ENCODE peak calls at places on chromosomes 2 and 18, in five cellular contexts. C is naive thymus-derived CD4-positive, alpha-beta T cell; A is psoas muscle; O is testis; F is ascending aorta. S is an unnamed sample.

GRCh38 chr2:45435316-45435715 is 175.8 kb downstream of the SRBD1 start:
- DNase-seq in C (no peak), F (no peak), A (no peak), O (no peak), S (no peak)

GRCh38 chr18:22789600-22789999 is 143.5 kb upstream of the RBBP8 start:
- DNase-seq in A (no peak), F (no peak), C (no peak), O (no peak), S (no peak)

GRCh38 chr2:72139471-72139870 is 8.2 kb downstream of the CYP26B1 start:
- DNase-seq in F (no peak), C (no peak), A (no peak), O (no peak), S (no peak)

GRCh38 chr2:172021955-172022354 is 22.2 kb downstream of the METAP1D start:
- DNase-seq in A (no peak), C (no peak), F (no peak), O (no peak), S (no peak)

GRCh38 chr18:69787825-69788547 is 159.7 kb downstream of the CD226 start:
- DNase-seq in F (no peak), O (no peak), A (no peak), C (no peak), S (no peak)

GRCh38 chr2:20050104-20050711 is 1.2 kb downstream of the LAPTM4A start:
- DNase-seq in O (peak; percentile 66), C (peak; percentile 59), F (no peak), A (no peak), S (peak; percentile 18)

GRCh38 chr18:14965553-14965952 is 217.6 kb downstream of the ANKRD30B start:
- DNase-seq in F (no peak), C (no peak), O (no peak), A (no peak), S (no peak)

GRCh38 chr18:44803019-44803650 is 122.4 kb downstream of the SETBP1 start:
- DNase-seq in F (no peak), O (peak; percentile 83), A (peak; percentile 62), C (no peak), S (peak; percentile 8)

GRCh38 chr18:59617468-59617932 is 79.7 kb downstream of the CCBE1 start:
- DNase-seq in C (no peak), O (no peak), A (no peak), F (no peak), S (peak; percentile 29)

GRCh38 chr2:119463136-119463535 is 31.5 kb downstream of the TMEM37 start:
- DNase-seq in F (no peak), C (no peak), A (no peak), O (no peak), S (no peak)

GRCh38 chr2:63850204-63850571 is 8.5 kb downstream of the UGP2 start:
- DNase-seq in F (no peak), C (no peak), A (no peak), O (no peak), S (no peak)
- H3K4me1 ChIP-seq in F (no peaks in the 10 kb centered on the region), C (peaks cover 21% of the 10 kb centered on the region), A (peaks cover 91% of the 10 kb centered on the region), O (peaks cover 13% of the 10 kb centered on the region), S (peaks cover 14% of the 10 kb centered on the region)

DNA sequence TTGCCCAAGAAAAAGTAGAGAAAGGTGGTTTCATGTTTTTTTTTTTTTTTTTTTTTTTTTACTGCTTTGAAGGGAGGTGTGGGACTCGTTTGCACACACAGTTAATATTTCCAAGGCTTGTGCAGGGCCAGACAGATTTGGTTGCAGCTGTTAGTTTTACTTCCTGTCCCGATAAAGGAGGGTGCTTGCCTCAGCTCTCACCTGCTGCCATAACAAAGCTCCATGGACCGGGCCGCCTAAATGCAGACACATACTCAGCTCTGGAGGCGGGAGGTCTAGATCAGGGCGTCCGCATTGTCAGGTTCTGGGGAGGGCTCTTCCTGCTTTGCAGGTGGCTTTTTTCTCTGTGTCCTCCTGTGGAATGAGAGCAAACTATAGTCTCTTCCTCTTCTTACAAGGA is 69.9 kb downstream of the ODC1 start:
- DNase-seq in F (no peak), O (no peak), C (peak; percentile 38), A (no peak), S (no peak)
- H3K4me3 ChIP-seq in F (no peak overlapping the region), O (no peak overlapping the region), C (peak overlapping the region; percentile 9), A (no peak overlapping the region), S (no peak overlapping the region)

GRCh38 chr2:191533693-191534175 is 144.2 kb upstream of the NABP1 start:
- DNase-seq in F (no peak), C (no peak), A (no peak), O (no peak), S (no peak)
- H3K4me1 ChIP-seq in F (no peaks in the 10 kb centered on the region), C (no peaks in the 10 kb centered on the region), A (no peaks in the 10 kb centered on the region), O (no peaks in the 10 kb centered on the region), S (no peaks in the 10 kb centered on the region)

GRCh38 chr2:62412347-62412742 is 93.7 kb downstream of the TMEM17 start:
- DNase-seq in C (peak; percentile 8), F (no peak), O (no peak), A (no peak), S (no peak)

GRCh38 chr2:62413116-62413663 is 92.8 kb downstream of the TMEM17 start:
- DNase-seq in O (no peak), C (no peak), A (no peak), F (no peak), S (no peak)

GRCh38 chr2:62415518-62415917 is 90.5 kb downstream of the TMEM17 start:
- DNase-seq in F (no peak), C (no peak), O (no peak), A (no peak), S (no peak)

GRCh38 chr2:62410926-62411456 is 95.0 kb downstream of the TMEM17 start:
- DNase-seq in O (no peak), C (no peak), A (no peak), F (no peak), S (peak; percentile 28)

GRCh38 chr2:62415019-62415431 is 91.0 kb downstream of the TMEM17 start:
- DNase-seq in A (no peak), O (no peak), F (no peak), C (no peak), S (no peak)
- H3K4me3 ChIP-seq in A (no peak overlapping the region), O (no peak overlapping the region), F (no peak overlapping the region), C (no peak overlapping the region), S (no peak overlapping the region)

DNA sequence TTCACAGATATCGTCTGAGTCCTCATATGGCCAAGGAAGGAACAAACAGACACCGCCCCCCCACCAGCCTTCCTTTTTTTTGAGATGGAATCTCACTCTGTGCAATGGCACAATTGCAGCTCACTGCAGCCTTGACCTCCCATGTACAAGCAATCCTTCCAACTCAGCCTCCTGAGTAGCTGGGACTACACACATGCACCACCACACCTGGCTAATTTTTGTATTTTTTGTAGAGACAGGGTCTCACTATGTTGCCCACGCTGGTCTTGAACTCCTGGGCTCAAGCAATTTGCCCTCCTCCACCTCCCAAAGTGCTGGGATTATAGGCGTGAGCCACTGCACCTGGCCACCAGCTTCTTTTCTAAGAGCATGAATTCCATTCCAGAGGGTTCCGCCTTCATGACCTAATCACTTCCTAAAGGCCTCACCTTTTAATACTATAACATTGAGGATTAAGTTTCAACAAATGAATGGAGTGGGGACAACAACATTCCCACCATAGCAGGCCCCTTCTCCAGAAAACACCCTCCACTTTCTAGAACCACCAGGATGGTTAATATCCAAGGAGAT is 2.2 kb upstream of the TMBIM1 start:
- DNase-seq in F (no peak), A (no peak), O (no peak), C (no peak), S (no peak)
- H3K4me1 ChIP-seq in F (peaks cover 20% of the 10 kb centered on the region), A (peaks cover 20% of the 10 kb centered on the region), O (peaks cover 31% of the 10 kb centered on the region), C (peaks cover 26% of the 10 kb centered on the region), S (peaks cover 20% of the 10 kb centered on the region)

GRCh38 chr18:7749001-7749391 is 181.9 kb downstream of the PTPRM start:
- DNase-seq in O (no peak), F (no peak), C (no peak), A (no peak), S (no peak)

GRCh38 chr18:7750966-7751365 is 183.8 kb downstream of the PTPRM start:
- DNase-seq in F (no peak), C (no peak), A (no peak), O (no peak), S (no peak)

GRCh38 chr18:7749510-7749981 is 182.4 kb downstream of the PTPRM start:
- DNase-seq in A (no peak), C (no peak), O (no peak), F (no peak), S (no peak)

GRCh38 chr18:7748252-7749000 is 181.3 kb downstream of the PTPRM start:
- DNase-seq in O (no peak), C (no peak), A (no peak), F (no peak), S (no peak)

DNA sequence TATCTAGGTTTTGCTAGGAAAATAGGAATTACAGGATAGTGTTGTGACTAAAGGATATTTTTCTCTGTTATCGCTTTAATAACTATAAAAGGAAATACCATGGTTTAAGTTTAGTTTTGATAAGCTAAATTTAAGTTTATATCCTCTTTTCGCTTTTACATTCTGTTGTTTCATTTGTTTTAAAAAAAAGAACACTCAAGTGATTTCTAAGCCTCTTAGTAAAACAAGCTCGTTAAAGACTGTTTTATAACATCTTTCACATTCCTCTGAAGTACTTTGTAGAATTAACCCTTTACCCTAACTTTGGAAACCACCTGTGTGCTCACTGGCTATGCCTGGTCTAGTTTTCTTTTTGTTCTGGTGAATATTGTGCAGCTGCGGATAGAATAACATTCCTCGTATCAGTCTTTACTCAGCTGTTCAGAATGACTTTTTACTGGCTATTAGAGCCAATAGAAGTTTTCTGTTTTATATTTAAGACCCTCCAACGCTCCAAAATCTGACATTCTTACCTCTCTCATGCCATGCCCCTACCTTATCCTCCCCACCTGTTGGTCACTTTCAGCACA is 183.1 kb downstream of the PTPRM start:
- DNase-seq in F (no peak), C (no peak), O (no peak), A (no peak), S (no peak)
- H3K4me3 ChIP-seq in F (no peak overlapping the region), C (no peak overlapping the region), O (no peak overlapping the region), A (no peak overlapping the region), S (no peak overlapping the region)

GRCh38 chr2:48318118-48318517 is 211.8 kb upstream of the STON1 start:
- DNase-seq in C (no peak), A (no peak), O (no peak), F (no peak), S (no peak)

GRCh38 chr2:48320747-48321146 is 209.2 kb upstream of the STON1 start:
- DNase-seq in C (no peak), F (no peak), A (no peak), O (no peak), S (no peak)

GRCh38 chr2:48322251-48322650 is 207.7 kb upstream of the STON1 start:
- DNase-seq in A (no peak), C (no peak), O (no peak), F (no peak), S (no peak)

GRCh38 chr2:48319863-48320262 is 210.1 kb upstream of the STON1 start:
- DNase-seq in F (no peak), O (no peak), C (no peak), A (no peak), S (no peak)

GRCh38 chr2:48323146-48323545 is 206.8 kb upstream of the STON1 start:
- DNase-seq in A (no peak), O (no peak), C (no peak), F (no peak), S (no peak)
- H3K4me1 ChIP-seq in A (peaks cover 45% of the 10 kb centered on the region), O (no peaks in the 10 kb centered on the region), C (peaks cover 31% of the 10 kb centered on the region), F (no peaks in the 10 kb centered on the region), S (no peaks in the 10 kb centered on the region)